ENCODE peak calls at places on chromosomes 4 and X, in six cellular contexts. H is AG04450, X is ACHN, N is non-pigmented ciliary epithelial cell, Q is iris pigment epithelial cell, W is Daoy. M is an unnamed sample.

GRCh38 chr4:129453524-129453923 is 357.6 kb downstream of the C4orf33 start:
- DNase-seq in H (no peak), X (no peak), N (no peak), Q (no peak), W (no peak), M (no peak)

GRCh38 chr4:123856689-123857545 is 460.3 kb downstream of the SPRY1 start:
- DNase-seq in H (no peak), X (no peak), N (peak), Q (peak), W (peak), M (no peak)

GRCh38 chr4:108114503-108114902 is 54.2 kb downstream of the LEF1 start:
- DNase-seq in H (no peak), X (no peak), N (no peak), Q (peak), W (peak), M (no peak)

GRCh38 chr4:108783666-108784463 is 21.0 kb upstream of the ETNPPL start:
- DNase-seq in H (no peak), X (peak), N (no peak), Q (no peak), W (peak), M (no peak)

GRCh38 chr4:185730387-185730786 is 81.6 kb downstream of the SORBS2 start:
- DNase-seq in H (no peak), X (peak), N (no peak), Q (peak), W (no peak), M (no peak)

GRCh38 chr4:140141196-140141845 is 12.7 kb downstream of the MAML3 start:
- DNase-seq in H (no peak), X (no peak), N (no peak), Q (no peak), W (no peak), M (no peak)

GRCh38 chr4:151624606-151625565 is 135.9 kb downstream of the GATB start:
- DNase-seq in H (no peak), X (no peak), N (no peak), Q (no peak), W (no peak), M (no peak)

GRCh38 chr4:109803924-109804571 is 2.2 kb upstream of the CFI start:
- DNase-seq in H (no peak), X (peak), N (no peak), Q (peak), W (peak), M (peak)

GRCh38 chrX:131058136-131058868 is at the start of gene ARHGAP36:
- DNase-seq in H (no peak), X (no peak), N (no peak), Q (no peak), W (no peak), M (no peak)

GRCh38 chrX:154485150-154486051 is 1.0 kb downstream of the UBL4A start:
- DNase-seq in H (no peak), X (no peak), N (no peak), Q (no peak), W (no peak), M (no peak)

GRCh38 chr4:7973545-7973981 is 33.9 kb upstream of the AFAP1 start:
- DNase-seq in H (no peak), X (peak), N (no peak), Q (peak), W (peak), M (no peak)

GRCh38 chr4:143372093-143372915 is 35.6 kb downstream of the GAB1 start:
- DNase-seq in H (no peak), X (no peak), N (no peak), Q (no peak), W (no peak), M (no peak)

GRCh38 chr4:26227827-26228226 is 93.0 kb upstream of the RBPJ start:
- DNase-seq in H (no peak), X (no peak), N (no peak), Q (no peak), W (no peak), M (no peak)

GRCh38 chr4:138199568-138200235 is 42.4 kb downstream of the SLC7A11 start:
- DNase-seq in H (no peak), X (peak), N (no peak), Q (peak), W (peak), M (no peak)

GRCh38 chrX:68511255-68511654 is 12.4 kb downstream of the YIPF6 start:
- DNase-seq in H (no peak), X (peak), N (no peak), Q (peak), W (peak), M (no peak)

GRCh38 chr4:137213372-137214173 is 318.7 kb downstream of the PCDH18 start:
- DNase-seq in H (peak), X (no peak), N (peak), Q (peak), W (no peak), M (peak)

GRCh38 chrX:39950035-39950688 is 147.6 kb downstream of the BCOR start:
- DNase-seq in H (no peak), X (peak), N (no peak), Q (peak), W (peak), M (no peak)

GRCh38 chr4:68336530-68336929 is 13.4 kb downstream of the YTHDC1 start:
- DNase-seq in H (no peak), X (no peak), N (no peak), Q (no peak), W (no peak), M (no peak)

GRCh38 chr4:139611391-139611790 is 54.2 kb upstream of the MGST2 start:
- DNase-seq in H (no peak), X (no peak), N (no peak), Q (no peak), W (no peak), M (no peak)

GRCh38 chr4:5166377-5166776 is 115.1 kb downstream of the STK32B start:
- DNase-seq in H (no peak), X (no peak), N (no peak), Q (no peak), W (peak), M (no peak)

GRCh38 chr4:75547647-75548387 is 8.0 kb upstream of the ODAPH start:
- DNase-seq in H (no peak), X (peak), N (no peak), Q (peak), W (peak), M (peak)

GRCh38 chrX:152637649-152638442 is at the start of gene GABRQ:
- DNase-seq in H (no peak), X (no peak), N (no peak), Q (peak), W (peak), M (no peak)